ENCODE peak calls at places on chromosome 22, in seven cellular contexts. Q, D, F, C, T, N and G are unnamed samples.

GRCh38 chr22:30781271-30781875 is 86.7 kb downstream of the OSBP2 start:
- DNase-seq in Q (no peak), D (no peak), F (no peak), C (no peak), T (no peak), N (no peak), G (no peak)

GRCh38 chr22:36208162-36208765 is 6.7 kb upstream of the APOL4 start:
- DNase-seq in Q (no peak), D (no peak), F (no peak), C (no peak), T (no peak), N (no peak), G (no peak)

GRCh38 chr22:26529345-26529744 is 17.1 kb upstream of the TFIP11 start:
- DNase-seq in Q (no peak), D (no peak), F (no peak), C (no peak), T (no peak), N (no peak), G (peak; percentile 42)

GRCh38 chr22:45631140-45631539 is 40.5 kb upstream of the ATXN10 start:
- DNase-seq in Q (no peak), D (no peak), F (no peak), C (no peak), T (no peak), N (no peak), G (no peak)

GRCh38 chr22:27397036-27397947 is 404.3 kb downstream of the MN1 start:
- DNase-seq in Q (no peak), D (no peak), F (no peak), C (no peak), T (no peak), N (no peak), G (no peak)

GRCh38 chr22:22934543-22935055 is 47.0 kb downstream of the IGLL5 start:
- DNase-seq in Q (no peak), D (no peak), F (no peak), C (no peak), T (no peak), N (no peak), G (no peak)

GRCh38 chr22:32735516-32735915 is 66.0 kb upstream of the TIMP3 start:
- DNase-seq in Q (no peak), D (no peak), F (no peak), C (no peak), T (no peak), N (no peak), G (no peak)

GRCh38 chr22:45863981-45864751 is 112.8 kb downstream of the WNT7B start:
- DNase-seq in Q (peak; percentile 11), D (peak; percentile 46), F (peak; percentile 73), C (peak; percentile 33), T (peak; percentile 55), N (peak; percentile 49), G (peak; percentile 60)

GRCh38 chr22:24542641-24543040 is 12.3 kb downstream of the GUCD1 start:
- DNase-seq in Q (no peak), D (no peak), F (peak; percentile 53), C (no peak), T (no peak), N (no peak), G (no peak)

GRCh38 chr22:49619301-49619700 is 208.4 kb downstream of the BRD1 start:
- DNase-seq in Q (no peak), D (no peak), F (peak; percentile 8), C (no peak), T (no peak), N (no peak), G (no peak)
- H3K9me3 ChIP-seq in Q (peaks cover 95% of the 10 kb centered on the region), D (no peaks in the 10 kb centered on the region), F (peaks cover 19% of the 10 kb centered on the region), C (no peaks in the 10 kb centered on the region), T (no peaks in the 10 kb centered on the region), N (no peaks in the 10 kb centered on the region), G (no peaks in the 10 kb centered on the region)

GRCh38 chr22:49367016-49367697 is 460.5 kb downstream of the BRD1 start:
- DNase-seq in Q (no peak), D (no peak), F (no peak), C (no peak), T (no peak), N (peak; percentile 39), G (peak; percentile 57)
- H3K9me3 ChIP-seq in Q (peaks cover 95% of the 10 kb centered on the region), D (no peaks in the 10 kb centered on the region), F (no peaks in the 10 kb centered on the region), C (no peaks in the 10 kb centered on the region), T (no peaks in the 10 kb centered on the region), N (no peaks in the 10 kb centered on the region), G (no peaks in the 10 kb centered on the region)

DNA sequence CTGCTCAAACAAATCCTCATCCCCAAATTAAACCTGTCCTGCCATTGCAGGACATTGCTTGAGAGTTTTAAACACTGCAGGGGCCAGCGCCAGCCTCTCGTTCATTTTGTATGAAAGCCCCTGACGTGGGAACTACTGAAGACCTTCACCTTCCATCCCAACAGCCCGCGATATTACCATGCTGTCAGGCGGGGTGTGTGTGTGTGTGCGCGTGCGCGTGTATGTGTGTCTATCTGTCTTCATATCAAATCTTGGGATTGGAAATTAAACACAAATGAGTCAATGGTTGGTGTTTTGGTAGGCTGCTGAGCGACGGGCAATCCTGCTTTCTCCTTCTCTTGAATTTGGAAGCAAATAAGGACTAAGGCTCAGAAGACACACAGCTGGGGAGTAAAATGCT is 776.9 kb downstream of the TBC1D22A start:
- DNase-seq in Q (no peak), D (no peak), F (no peak), C (no peak), T (no peak), N (no peak), G (no peak)
- H3K9me3 ChIP-seq in Q (peaks cover 52% of the 10 kb centered on the region), D (no peaks in the 10 kb centered on the region), F (peaks cover 16% of the 10 kb centered on the region), C (no peaks in the 10 kb centered on the region), T (no peaks in the 10 kb centered on the region), N (no peaks in the 10 kb centered on the region), G (no peaks in the 10 kb centered on the region)

GRCh38 chr22:49348631-49349030 is 479.0 kb downstream of the BRD1 start:
- DNase-seq in Q (no peak), D (no peak), F (no peak), C (no peak), T (no peak), N (no peak), G (no peak)
- H3K9me3 ChIP-seq in Q (peaks cover 85% of the 10 kb centered on the region), D (no peaks in the 10 kb centered on the region), F (no peaks in the 10 kb centered on the region), C (no peaks in the 10 kb centered on the region), T (no peaks in the 10 kb centered on the region), N (no peaks in the 10 kb centered on the region), G (no peaks in the 10 kb centered on the region)

DNA sequence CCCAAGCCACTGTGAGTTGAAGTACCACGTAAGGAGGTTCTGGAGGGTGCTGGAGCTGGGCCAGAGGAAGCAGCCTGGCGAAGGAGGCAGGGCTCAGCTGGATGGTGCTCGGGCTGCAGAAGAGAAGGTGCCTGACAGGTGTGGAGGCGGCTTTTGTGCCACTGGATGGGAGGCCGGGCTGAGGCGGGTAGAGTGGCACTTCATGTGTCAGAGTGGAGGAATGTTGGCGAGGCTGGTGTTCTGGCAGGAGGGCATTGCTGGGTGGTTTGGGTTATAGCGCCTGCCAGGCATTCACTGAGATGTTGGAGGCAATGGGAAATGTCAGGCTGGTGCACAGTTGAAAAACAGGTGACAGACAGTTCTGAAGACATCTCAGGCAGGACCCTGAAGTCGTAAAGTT is 24.2 kb downstream of the UBE2L3 start:
- DNase-seq in Q (no peak), D (no peak), F (peak; percentile 59), C (no peak), T (no peak), N (peak; percentile 47), G (no peak)
- H3K9me3 ChIP-seq in Q (no peaks in the 10 kb centered on the region), D (no peaks in the 10 kb centered on the region), F (no peaks in the 10 kb centered on the region), C (no peaks in the 10 kb centered on the region), T (no peaks in the 10 kb centered on the region), N (no peaks in the 10 kb centered on the region), G (no peaks in the 10 kb centered on the region)

GRCh38 chr22:47354668-47355387 is 592.4 kb downstream of the TBC1D22A start:
- DNase-seq in Q (no peak), D (no peak), F (no peak), C (no peak), T (no peak), N (no peak), G (no peak)
- H3K9me3 ChIP-seq in Q (peaks cover 6% of the 10 kb centered on the region), D (no peaks in the 10 kb centered on the region), F (peaks cover 3% of the 10 kb centered on the region), C (no peaks in the 10 kb centered on the region), T (no peaks in the 10 kb centered on the region), N (no peaks in the 10 kb centered on the region), G (no peaks in the 10 kb centered on the region)

DNA sequence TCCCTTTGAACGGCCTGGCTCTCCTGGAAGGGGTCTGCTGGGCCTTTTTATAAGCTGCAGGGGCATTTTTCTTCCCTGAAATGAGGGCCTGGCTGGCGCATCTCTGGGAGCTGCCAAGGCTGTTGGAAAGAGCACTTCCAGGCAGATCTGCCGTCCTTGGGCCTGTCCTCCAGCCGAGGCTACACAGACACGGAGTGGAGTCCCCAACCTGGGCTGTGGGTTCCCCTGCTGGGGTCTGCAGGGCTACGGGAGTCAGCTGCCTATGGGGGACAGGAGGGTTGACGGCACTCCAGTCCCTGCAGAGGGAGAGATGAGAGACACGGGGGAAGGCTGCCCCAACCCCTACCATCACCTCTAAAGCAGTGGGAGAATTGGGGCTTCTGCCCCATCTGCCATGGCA is 606.6 kb downstream of the TBC1D22A start:
- DNase-seq in Q (no peak), D (peak; percentile 4), F (no peak), C (no peak), T (no peak), N (no peak), G (no peak)
- H3K9me3 ChIP-seq in Q (no peaks in the 10 kb centered on the region), D (no peaks in the 10 kb centered on the region), F (peaks cover 11% of the 10 kb centered on the region), C (no peaks in the 10 kb centered on the region), T (no peaks in the 10 kb centered on the region), N (no peaks in the 10 kb centered on the region), G (peaks cover 2% of the 10 kb centered on the region)

DNA sequence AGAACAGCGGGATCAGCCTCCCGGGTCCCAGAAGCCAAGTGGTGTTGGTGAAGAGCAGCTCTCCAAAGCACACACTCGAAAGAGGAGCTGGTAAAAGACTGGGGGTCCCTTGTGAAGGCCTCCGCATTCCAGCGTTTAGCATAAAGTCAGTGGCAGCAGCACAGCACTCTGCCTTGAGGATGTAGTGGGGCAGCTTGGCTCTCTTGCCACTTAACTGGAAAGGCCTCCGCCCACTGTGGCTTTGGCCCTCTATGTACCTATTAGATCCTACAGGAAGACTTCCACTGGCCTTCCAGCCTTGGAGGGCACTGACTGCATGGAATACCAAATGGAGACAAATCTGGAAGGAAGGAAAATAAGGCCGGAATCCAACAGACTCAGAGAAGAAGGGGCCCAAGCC is 1455.3 kb downstream of the BRD1 start:
- DNase-seq in Q (no peak), D (no peak), F (no peak), C (no peak), T (no peak), N (no peak), G (no peak)
- H3K9me3 ChIP-seq in Q (peaks cover 69% of the 10 kb centered on the region), D (no peaks in the 10 kb centered on the region), F (no peaks in the 10 kb centered on the region), C (no peaks in the 10 kb centered on the region), T (no peaks in the 10 kb centered on the region), N (no peaks in the 10 kb centered on the region), G (no peaks in the 10 kb centered on the region)

GRCh38 chr22:37254206-37254866 is 10.3 kb upstream of the RAC2 start:
- DNase-seq in Q (peak; percentile 29), D (no peak), F (no peak), C (no peak), T (no peak), N (peak; percentile 76), G (peak; percentile 77)
- H3K9me3 ChIP-seq in Q (no peaks in the 10 kb centered on the region), D (no peaks in the 10 kb centered on the region), F (no peaks in the 10 kb centered on the region), C (no peaks in the 10 kb centered on the region), T (no peaks in the 10 kb centered on the region), N (no peaks in the 10 kb centered on the region), G (no peaks in the 10 kb centered on the region)